ENCODE peak calls at places on chromosomes 11 and 22, in ten cellular contexts. L is Caki2; G is body of pancreas; U is cardiac septum; S is colonic mucosa; N is ovary; C is non-pigmented ciliary epithelial cell; M is activated T-helper 1 cell treated with anti-CD3 and anti-CD28 coated beads, Interleukin-12 subunit alpha, Interleukin-12 subunit beta, Interleukin-2, Interleukin-4 antibody, amounts not matched to agents 30 ng/mL and 10 ng/mL and 1 ng/mL, durations not matched to agents 14 hours and 24 hours and 36 hours; X is HFFc6; P is activated naive CD8-positive, alpha-beta T cell treated with anti-CD3 and anti-CD28 coated beads for 36 hours. Z is an unnamed sample.

GRCh38 chr11:35043933-35044332 is 95.0 kb upstream of the CD44 start:
- DNase-seq in M (no peak), L (no peak), U (no peak), S (no peak), C (no peak), X (no peak), P (no peak), G (no peak), N (no peak), Z (no peak)

GRCh38 chr11:78031629-78032028 is 8.6 kb upstream of the KCTD14 start:
- DNase-seq in U (no peak), C (no peak), P (no peak), L (no peak), N (no peak), G (no peak), M (no peak), X (no peak), S (no peak), Z (no peak)

GRCh38 chr11:105589346-105589745 is 20.5 kb upstream of the GRIA4 start:
- DNase-seq in P (no peak), L (peak; percentile 4), N (no peak), S (no peak), U (no peak), G (no peak), X (no peak), C (peak; percentile 22), M (no peak), Z (peak; percentile 21)

GRCh38 chr11:10918698-10919097 is 60.8 kb upstream of the ZBED5 start:
- DNase-seq in P (no peak), C (no peak), G (no peak), N (no peak), X (no peak), U (no peak), L (no peak), S (no peak), M (no peak), Z (no peak)

GRCh38 chr11:124707813-124708212 is 31.9 kb upstream of the NRGN start:
- DNase-seq in X (no peak), C (no peak), S (no peak), P (no peak), M (no peak), U (no peak), N (no peak), G (no peak), L (no peak), Z (no peak)

GRCh38 chr11:79150320-79150719 is 290.5 kb downstream of the TENM4 start:
- DNase-seq in C (no peak), L (no peak), S (no peak), P (no peak), X (no peak), G (no peak), N (no peak), M (no peak), U (no peak), Z (no peak)

GRCh38 chr11:61828629-61829407 is 718 bp downstream of the FADS2 start:
- DNase-seq in P (peak; percentile 65), S (peak; percentile 30), X (no peak), C (no peak), N (peak; percentile 45), M (peak; percentile 57), G (peak; percentile 55), L (no peak), U (no peak), Z (no peak)

GRCh38 chr11:35541621-35542375 is 16.4 kb upstream of the PAMR1 start:
- DNase-seq in G (peak; percentile 37), S (peak; percentile 23), N (peak; percentile 36), U (no peak), C (peak; percentile 80), L (no peak), X (peak; percentile 82), P (no peak), M (no peak), Z (no peak)

GRCh38 chr22:45308624-45309421 is 911 bp upstream of the FAM118A start:
- DNase-seq in S (no peak), P (peak; percentile 33), X (no peak), U (no peak), C (no peak), L (no peak), M (no peak), N (no peak), G (no peak), Z (no peak)

GRCh38 chr11:43797866-43798265 is 82.8 kb upstream of the ALKBH3 start:
- DNase-seq in N (no peak), M (no peak), X (no peak), P (no peak), G (no peak), S (no peak), L (no peak), U (no peak), C (no peak), Z (no peak)

GRCh38 chr11:72058416-72059034 is 21.8 kb downstream of the NUMA1 start:
- DNase-seq in G (no peak), M (no peak), L (no peak), C (no peak), N (no peak), X (peak; percentile 76), S (no peak), P (no peak), U (no peak), Z (no peak)

GRCh38 chr22:26669060-26669481 is 11.7 kb downstream of the MIAT start:
- DNase-seq in P (no peak), C (no peak), U (no peak), L (peak; percentile 42), S (no peak), N (no peak), M (no peak), G (peak; percentile 91), X (peak; percentile 82), Z (no peak)

GRCh38 chr22:43205748-43206514 is 19.0 kb upstream of the TTLL12 start:
- DNase-seq in X (no peak), N (no peak), L (no peak), P (peak; percentile 18), S (no peak), C (no peak), G (no peak), U (no peak), M (no peak), Z (no peak)

GRCh38 chr22:36860438-36860820 is 377 bp upstream of the NCF4 start:
- DNase-seq in M (no peak), S (no peak), C (no peak), L (no peak), G (no peak), X (no peak), U (no peak), N (no peak), P (no peak), Z (no peak)

GRCh38 chr11:115682901-115683300 is 178.7 kb upstream of the CADM1 start:
- DNase-seq in P (no peak), L (no peak), N (no peak), U (no peak), C (no peak), M (no peak), G (no peak), S (no peak), X (no peak), Z (no peak)

GRCh38 chr11:66462911-66463310 is 3.8 kb upstream of the PELI3 start:
- DNase-seq in X (no peak), C (no peak), N (no peak), S (no peak), L (no peak), U (no peak), M (no peak), P (no peak), G (no peak), Z (no peak)

GRCh38 chr11:70271635-70271953 is 1.1 kb downstream of the PPFIA1 start:
- DNase-seq in S (no peak), G (no peak), P (no peak), N (no peak), M (no peak), L (no peak), C (no peak), U (peak; percentile 5), X (no peak), Z (no peak)

GRCh38 chr11:35717043-35717442 is 54.5 kb downstream of the TRIM44 start:
- DNase-seq in L (no peak), P (no peak), C (no peak), M (no peak), X (no peak), N (no peak), U (no peak), S (no peak), G (no peak), Z (no peak)

GRCh38 chr22:50305658-50306566 is 1.5 kb downstream of the PLXNB2 start:
- DNase-seq in P (no peak), S (peak; percentile 91), U (peak; percentile 93), L (peak; percentile 99), C (peak; percentile 76), M (no peak), G (peak; percentile 90), X (peak; percentile 97), N (peak; percentile 86), Z (peak; percentile 83)

GRCh38 chr22:29382575-29383328 is 5.6 kb downstream of the AP1B1 start:
- DNase-seq in S (peak; percentile 81), L (peak; percentile 30), G (peak; percentile 87), U (no peak), P (no peak), X (no peak), C (no peak), M (no peak), N (no peak), Z (no peak)

GRCh38 chr22:49351761-49352221 is 475.9 kb downstream of the BRD1 start:
- DNase-seq in C (no peak), X (no peak), L (no peak), P (no peak), G (no peak), N (no peak), U (peak; percentile 58), S (no peak), M (no peak), Z (no peak)

GRCh38 chr11:60788401-60789110 is 3.4 kb downstream of the MS4A10 start:
- DNase-seq in U (no peak), G (peak; percentile 35), S (no peak), L (no peak), P (no peak), C (no peak), X (no peak), M (no peak), N (no peak), Z (no peak)

GRCh38 chr22:17867160-17867785 is 93.0 kb upstream of the BID start:
- DNase-seq in U (no peak), L (no peak), P (no peak), G (no peak), X (no peak), S (peak; percentile 86), N (peak; percentile 44), C (no peak), M (no peak), Z (no peak)

GRCh38 chr11:80873309-80873999 is 1432.6 kb upstream of the TENM4 start:
- DNase-seq in C (no peak), X (no peak), M (no peak), U (no peak), N (no peak), S (no peak), P (no peak), G (no peak), L (peak; percentile 2), Z (no peak)

GRCh38 chr11:79182794-79183193 is 258.0 kb downstream of the TENM4 start:
- DNase-seq in N (no peak), G (no peak), P (no peak), S (no peak), X (peak; percentile 87), M (no peak), U (no peak), L (no peak), C (peak; percentile 60), Z (no peak)

GRCh38 chr22:50684501-50684900 is 11.9 kb downstream of the SHANK3 start:
- DNase-seq in M (no peak), N (no peak), C (no peak), U (peak; percentile 70), P (no peak), G (no peak), L (no peak), S (no peak), X (no peak), Z (no peak)

GRCh38 chr22:48185656-48186055 is 1423.2 kb downstream of the TBC1D22A start:
- DNase-seq in G (no peak), S (no peak), P (no peak), U (no peak), C (no peak), X (no peak), L (no peak), N (no peak), M (no peak), Z (no peak)

GRCh38 chr22:20437253-20438065 is at the start of gene SCARF2:
- DNase-seq in N (peak; percentile 78), C (no peak), G (no peak), X (no peak), S (no peak), M (no peak), L (no peak), U (no peak), P (no peak), Z (no peak)